ENCODE peak calls at places on chromosomes 16 and 17, in four cellular contexts. Y, M, K and O are unnamed samples.

GRCh38 chr16:75310541-75310940 is 59.1 kb upstream of the BCAR1 start:
- DNase-seq in Y (no peak), M (no peak), K (no peak), O (no peak)

GRCh38 chr16:83615553-83615952 is 192.2 kb upstream of the HSBP1 start:
- DNase-seq in Y (no peak), K (no peak), M (no peak), O (no peak)

GRCh38 chr16:54930034-54930938 is at the start of gene IRX5:
- DNase-seq in K (peak), Y (no peak), M (peak), O (peak)

GRCh38 chr17:78377858-78378224 is 608 bp upstream of the PGS1 start:
- DNase-seq in Y (no peak), K (no peak), M (no peak), O (no peak)

GRCh38 chr17:40582328-40582901 is 17.1 kb upstream of the CCR7 start:
- DNase-seq in K (no peak), M (no peak), Y (peak), O (peak)

GRCh38 chr16:82936941-82937551 is 310.3 kb downstream of the CDH13 start:
- DNase-seq in M (no peak), K (no peak), Y (no peak), O (no peak)

GRCh38 chr16:54954220-54954619 is 23.6 kb downstream of the IRX5 start:
- DNase-seq in K (no peak), M (no peak), Y (no peak), O (no peak)

GRCh38 chr17:58354541-58355216 is 2.7 kb upstream of the SUPT4H1 start:
- DNase-seq in Y (no peak), K (no peak), M (no peak), O (no peak)

GRCh38 chr17:38579934-38580333 is 25.8 kb downstream of the SRCIN1 start:
- DNase-seq in K (no peak), Y (no peak), M (peak), O (no peak)

GRCh38 chr16:85554114-85554790 is 58.9 kb upstream of the GSE1 start:
- DNase-seq in Y (peak), M (peak), K (peak), O (peak)

GRCh38 chr16:54987081-54987480 is 56.4 kb downstream of the IRX5 start:
- DNase-seq in Y (no peak), K (no peak), M (peak), O (no peak)

GRCh38 chr16:85746431-85747227 is 4.3 kb downstream of the C16orf74 start:
- DNase-seq in K (no peak), Y (no peak), M (no peak), O (no peak)

GRCh38 chr17:19003966-19004600 is 481 bp downstream of the FAM83G start:
- DNase-seq in M (no peak), Y (peak), K (peak), O (peak)

GRCh38 chr17:3049705-3050295 is 13.6 kb downstream of the OR1D5 start:
- DNase-seq in K (no peak), Y (no peak), M (no peak), O (no peak)

GRCh38 chr17:29784661-29785060 is 145.4 kb downstream of the SSH2 start:
- DNase-seq in Y (no peak), M (no peak), K (peak), O (no peak)

GRCh38 chr16:3472878-3473595 is 22.3 kb downstream of the C16orf90 start:
- DNase-seq in K (no peak), Y (no peak), M (no peak), O (no peak)

GRCh38 chr17:49969134-49969759 is at the start of gene DLX4:
- DNase-seq in Y (peak), M (no peak), K (no peak), O (no peak)

GRCh38 chr17:5283531-5284315 is 1.6 kb downstream of the RABEP1 start:
- DNase-seq in K (no peak), M (no peak), Y (no peak), O (no peak)

GRCh38 chr16:31436221-31437045 is 6.2 kb downstream of the ZNF843 start:
- DNase-seq in M (no peak), K (no peak), Y (no peak), O (no peak)

GRCh38 chr17:38621538-38621937 is 15.8 kb upstream of the SRCIN1 start:
- DNase-seq in Y (no peak), K (no peak), M (no peak), O (no peak)

GRCh38 chr17:80768936-80769335 is 222.7 kb upstream of the CHMP6 start:
- DNase-seq in Y (no peak), M (no peak), K (no peak), O (no peak)

GRCh38 chr17:281365-281999 is 71.1 kb downstream of the RPH3AL start:
- DNase-seq in Y (no peak), K (no peak), M (no peak), O (no peak)

GRCh38 chr17:27977751-27978688 is 64.5 kb upstream of the NLK start:
- DNase-seq in Y (no peak), M (no peak), K (no peak), O (no peak)

GRCh38 chr17:79064026-79064425 is 10.6 kb upstream of the ENGASE start:
- DNase-seq in Y (no peak), K (no peak), M (no peak), O (no peak)

GRCh38 chr17:74865504-74866197 is 6.0 kb upstream of the GRIN2C start:
- DNase-seq in K (no peak), M (no peak), Y (no peak), O (no peak)

GRCh38 chr16:77788196-77789084 is at the start of gene VAT1L:
- DNase-seq in K (no peak), Y (no peak), M (peak), O (peak)

GRCh38 chr16:27717726-27718125 is 167.8 kb downstream of the KATNIP start:
- DNase-seq in M (no peak), Y (no peak), K (no peak), O (no peak)

GRCh38 chr16:67411339-67411738 is 4.9 kb downstream of the ZDHHC1 start:
- DNase-seq in K (no peak), M (no peak), Y (no peak), O (no peak)

GRCh38 chr16:4314532-4315184 is 1.2 kb upstream of the GLIS2 start:
- DNase-seq in M (no peak), Y (no peak), K (no peak), O (no peak)

GRCh38 chr17:60065867-60066266 is 12.9 kb downstream of the HEATR6 start:
- DNase-seq in K (no peak), Y (no peak), M (no peak), O (no peak)

GRCh38 chr17:6556121-6557039 is at the start of gene PITPNM3:
- DNase-seq in K (no peak), Y (no peak), M (no peak), O (no peak)

GRCh38 chr17:41610965-41611640 is 1.5 kb downstream of the KRT16 start:
- DNase-seq in M (no peak), Y (no peak), K (no peak), O (no peak)

GRCh38 chr17:50556803-50557202 is 3.7 kb upstream of the CACNA1G start:
- DNase-seq in Y (no peak), K (no peak), M (no peak), O (no peak)